ENCODE peak calls at places on chromosomes 1 and 21, in ten cellular contexts. One of them, this sample, is unnamed.

GRCh38 chr1:155893389-155894142 is 17.6 kb downstream of the RIT1 start:
- DNase-seq in sigmoid colon: no peak
- DNase-seq in effector CD4-positive, alpha-beta T cell: no peak
- DNase-seq in stimulated activated CD4-positive, alpha-beta T cell treated with anti-CD3 and anti-CD28 coated beads, Interleukin-15, amount 100 ng/mL, for 1 hour: no peak
- DNase-seq in amniotic stem cell: peak
- DNase-seq in NCI-H2081: no peak
- DNase-seq in AG20443: peak
- DNase-seq in activated T-cell treated with anti-CD3 and anti-CD28 coated beads, Interleukin-2, amount 50 U/mL, for 4 hours: no peak
- DNase-seq in NCI-H774: no peak
- DNase-seq in stomach: no peak
- DNase-seq in this sample: no peak

GRCh38 chr1:206714331-206715058 is 29.8 kb downstream of the MAPKAPK2 start:
- DNase-seq in effector CD4-positive, alpha-beta T cell: no peak
- DNase-seq in NCI-H774: no peak
- DNase-seq in AG20443: peak
- DNase-seq in amniotic stem cell: no peak
- DNase-seq in activated T-cell treated with anti-CD3 and anti-CD28 coated beads, Interleukin-2, amount 50 U/mL, for 4 hours: no peak
- DNase-seq in NCI-H2081: no peak
- DNase-seq in stimulated activated CD4-positive, alpha-beta T cell treated with anti-CD3 and anti-CD28 coated beads, Interleukin-15, amount 100 ng/mL, for 1 hour: no peak
- DNase-seq in stomach: no peak
- DNase-seq in sigmoid colon: peak
- DNase-seq in this sample: no peak

GRCh38 chr1:177424746-177425145 is 254.0 kb downstream of the BRINP2 start:
- DNase-seq in effector CD4-positive, alpha-beta T cell: no peak
- DNase-seq in sigmoid colon: no peak
- DNase-seq in activated T-cell treated with anti-CD3 and anti-CD28 coated beads, Interleukin-2, amount 50 U/mL, for 4 hours: no peak
- DNase-seq in NCI-H2081: no peak
- DNase-seq in stimulated activated CD4-positive, alpha-beta T cell treated with anti-CD3 and anti-CD28 coated beads, Interleukin-15, amount 100 ng/mL, for 1 hour: no peak
- DNase-seq in stomach: no peak
- DNase-seq in AG20443: no peak
- DNase-seq in NCI-H774: no peak
- DNase-seq in amniotic stem cell: no peak
- DNase-seq in this sample: no peak

GRCh38 chr21:18636897-18637296 is 233.3 kb upstream of the TMPRSS15 start:
- DNase-seq in stimulated activated CD4-positive, alpha-beta T cell treated with anti-CD3 and anti-CD28 coated beads, Interleukin-15, amount 100 ng/mL, for 1 hour: no peak
- DNase-seq in AG20443: no peak
- DNase-seq in effector CD4-positive, alpha-beta T cell: no peak
- DNase-seq in activated T-cell treated with anti-CD3 and anti-CD28 coated beads, Interleukin-2, amount 50 U/mL, for 4 hours: no peak
- DNase-seq in sigmoid colon: no peak
- DNase-seq in NCI-H774: no peak
- DNase-seq in stomach: no peak
- DNase-seq in amniotic stem cell: no peak
- DNase-seq in NCI-H2081: no peak
- DNase-seq in this sample: no peak

GRCh38 chr1:81174811-81175476 is 625.8 kb upstream of the ADGRL2 start:
- DNase-seq in NCI-H774: no peak
- DNase-seq in NCI-H2081: no peak
- DNase-seq in activated T-cell treated with anti-CD3 and anti-CD28 coated beads, Interleukin-2, amount 50 U/mL, for 4 hours: no peak
- DNase-seq in AG20443: peak
- DNase-seq in stimulated activated CD4-positive, alpha-beta T cell treated with anti-CD3 and anti-CD28 coated beads, Interleukin-15, amount 100 ng/mL, for 1 hour: no peak
- DNase-seq in amniotic stem cell: no peak
- DNase-seq in effector CD4-positive, alpha-beta T cell: no peak
- DNase-seq in sigmoid colon: no peak
- DNase-seq in stomach: no peak
- DNase-seq in this sample: no peak

GRCh38 chr1:59596432-59596831 is 218.3 kb upstream of the HOOK1 start:
- DNase-seq in stimulated activated CD4-positive, alpha-beta T cell treated with anti-CD3 and anti-CD28 coated beads, Interleukin-15, amount 100 ng/mL, for 1 hour: no peak
- DNase-seq in amniotic stem cell: no peak
- DNase-seq in NCI-H774: no peak
- DNase-seq in activated T-cell treated with anti-CD3 and anti-CD28 coated beads, Interleukin-2, amount 50 U/mL, for 4 hours: no peak
- DNase-seq in stomach: no peak
- DNase-seq in AG20443: peak
- DNase-seq in sigmoid colon: no peak
- DNase-seq in NCI-H2081: no peak
- DNase-seq in effector CD4-positive, alpha-beta T cell: no peak
- DNase-seq in this sample: no peak

GRCh38 chr1:188497020-188497419 is 1668.3 kb downstream of the PLA2G4A start:
- DNase-seq in NCI-H2081: no peak
- DNase-seq in stomach: no peak
- DNase-seq in effector CD4-positive, alpha-beta T cell: no peak
- DNase-seq in stimulated activated CD4-positive, alpha-beta T cell treated with anti-CD3 and anti-CD28 coated beads, Interleukin-15, amount 100 ng/mL, for 1 hour: no peak
- DNase-seq in NCI-H774: no peak
- DNase-seq in amniotic stem cell: no peak
- DNase-seq in sigmoid colon: no peak
- DNase-seq in activated T-cell treated with anti-CD3 and anti-CD28 coated beads, Interleukin-2, amount 50 U/mL, for 4 hours: no peak
- DNase-seq in AG20443: no peak
- DNase-seq in this sample: no peak

GRCh38 chr1:17912491-17912890 is 157.4 kb downstream of the ACTL8 start:
- DNase-seq in AG20443: no peak
- DNase-seq in sigmoid colon: no peak
- DNase-seq in NCI-H774: no peak
- DNase-seq in effector CD4-positive, alpha-beta T cell: no peak
- DNase-seq in amniotic stem cell: no peak
- DNase-seq in stimulated activated CD4-positive, alpha-beta T cell treated with anti-CD3 and anti-CD28 coated beads, Interleukin-15, amount 100 ng/mL, for 1 hour: no peak
- DNase-seq in activated T-cell treated with anti-CD3 and anti-CD28 coated beads, Interleukin-2, amount 50 U/mL, for 4 hours: no peak
- DNase-seq in stomach: no peak
- DNase-seq in NCI-H2081: no peak
- DNase-seq in this sample: no peak

GRCh38 chr21:42666023-42666747 is 12.8 kb downstream of the PDE9A start:
- DNase-seq in AG20443: peak
- DNase-seq in sigmoid colon: peak
- DNase-seq in stimulated activated CD4-positive, alpha-beta T cell treated with anti-CD3 and anti-CD28 coated beads, Interleukin-15, amount 100 ng/mL, for 1 hour: no peak
- DNase-seq in NCI-H774: no peak
- DNase-seq in activated T-cell treated with anti-CD3 and anti-CD28 coated beads, Interleukin-2, amount 50 U/mL, for 4 hours: peak
- DNase-seq in NCI-H2081: no peak
- DNase-seq in stomach: no peak
- DNase-seq in effector CD4-positive, alpha-beta T cell: no peak
- DNase-seq in amniotic stem cell: no peak
- DNase-seq in this sample: no peak

GRCh38 chr1:202282596-202283283 is 59.0 kb downstream of the UBE2T start:
- DNase-seq in NCI-H774: no peak
- DNase-seq in sigmoid colon: no peak
- DNase-seq in effector CD4-positive, alpha-beta T cell: no peak
- DNase-seq in stimulated activated CD4-positive, alpha-beta T cell treated with anti-CD3 and anti-CD28 coated beads, Interleukin-15, amount 100 ng/mL, for 1 hour: no peak
- DNase-seq in amniotic stem cell: no peak
- DNase-seq in AG20443: no peak
- DNase-seq in activated T-cell treated with anti-CD3 and anti-CD28 coated beads, Interleukin-2, amount 50 U/mL, for 4 hours: no peak
- DNase-seq in NCI-H2081: no peak
- DNase-seq in stomach: no peak
- DNase-seq in this sample: no peak

GRCh38 chr1:226094451-226094850 is 31.9 kb downstream of the H3-3A start:
- DNase-seq in NCI-H2081: no peak
- DNase-seq in effector CD4-positive, alpha-beta T cell: no peak
- DNase-seq in activated T-cell treated with anti-CD3 and anti-CD28 coated beads, Interleukin-2, amount 50 U/mL, for 4 hours: no peak
- DNase-seq in amniotic stem cell: no peak
- DNase-seq in NCI-H774: no peak
- DNase-seq in stomach: no peak
- DNase-seq in AG20443: no peak
- DNase-seq in stimulated activated CD4-positive, alpha-beta T cell treated with anti-CD3 and anti-CD28 coated beads, Interleukin-15, amount 100 ng/mL, for 1 hour: no peak
- DNase-seq in sigmoid colon: peak
- DNase-seq in this sample: no peak

GRCh38 chr1:194267021-194267420 is 1080.6 kb upstream of the B3GALT2 start:
- DNase-seq in NCI-H2081: no peak
- DNase-seq in stimulated activated CD4-positive, alpha-beta T cell treated with anti-CD3 and anti-CD28 coated beads, Interleukin-15, amount 100 ng/mL, for 1 hour: no peak
- DNase-seq in AG20443: no peak
- DNase-seq in amniotic stem cell: no peak
- DNase-seq in NCI-H774: no peak
- DNase-seq in stomach: no peak
- DNase-seq in effector CD4-positive, alpha-beta T cell: no peak
- DNase-seq in sigmoid colon: no peak
- DNase-seq in activated T-cell treated with anti-CD3 and anti-CD28 coated beads, Interleukin-2, amount 50 U/mL, for 4 hours: no peak
- DNase-seq in this sample: no peak

GRCh38 chr1:20472860-20473711 is 12.9 kb downstream of the CAMK2N1 start:
- DNase-seq in NCI-H774: no peak
- DNase-seq in NCI-H2081: no peak
- DNase-seq in stimulated activated CD4-positive, alpha-beta T cell treated with anti-CD3 and anti-CD28 coated beads, Interleukin-15, amount 100 ng/mL, for 1 hour: no peak
- DNase-seq in AG20443: peak
- DNase-seq in sigmoid colon: peak
- DNase-seq in amniotic stem cell: no peak
- DNase-seq in stomach: peak
- DNase-seq in activated T-cell treated with anti-CD3 and anti-CD28 coated beads, Interleukin-2, amount 50 U/mL, for 4 hours: no peak
- DNase-seq in effector CD4-positive, alpha-beta T cell: no peak
- DNase-seq in this sample: peak

GRCh38 chr1:182259229-182259872 is 132.2 kb downstream of the GLUL start:
- DNase-seq in stimulated activated CD4-positive, alpha-beta T cell treated with anti-CD3 and anti-CD28 coated beads, Interleukin-15, amount 100 ng/mL, for 1 hour: peak
- DNase-seq in AG20443: peak
- DNase-seq in NCI-H2081: no peak
- DNase-seq in stomach: peak
- DNase-seq in activated T-cell treated with anti-CD3 and anti-CD28 coated beads, Interleukin-2, amount 50 U/mL, for 4 hours: no peak
- DNase-seq in NCI-H774: no peak
- DNase-seq in sigmoid colon: peak
- DNase-seq in amniotic stem cell: no peak
- DNase-seq in effector CD4-positive, alpha-beta T cell: peak
- DNase-seq in this sample: no peak

GRCh38 chr1:32276328-32276727 is 15.6 kb upstream of the HDAC1 start:
- DNase-seq in stomach: no peak
- DNase-seq in AG20443: no peak
- DNase-seq in sigmoid colon: no peak
- DNase-seq in amniotic stem cell: no peak
- DNase-seq in stimulated activated CD4-positive, alpha-beta T cell treated with anti-CD3 and anti-CD28 coated beads, Interleukin-15, amount 100 ng/mL, for 1 hour: no peak
- DNase-seq in NCI-H774: no peak
- DNase-seq in NCI-H2081: no peak
- DNase-seq in activated T-cell treated with anti-CD3 and anti-CD28 coated beads, Interleukin-2, amount 50 U/mL, for 4 hours: no peak
- DNase-seq in effector CD4-positive, alpha-beta T cell: no peak
- DNase-seq in this sample: no peak

GRCh38 chr1:37673920-37674319 is 18.4 kb upstream of the CDCA8 start:
- DNase-seq in AG20443: peak
- DNase-seq in NCI-H2081: no peak
- DNase-seq in stomach: no peak
- DNase-seq in sigmoid colon: no peak
- DNase-seq in amniotic stem cell: no peak
- DNase-seq in stimulated activated CD4-positive, alpha-beta T cell treated with anti-CD3 and anti-CD28 coated beads, Interleukin-15, amount 100 ng/mL, for 1 hour: no peak
- DNase-seq in effector CD4-positive, alpha-beta T cell: peak
- DNase-seq in NCI-H774: no peak
- DNase-seq in activated T-cell treated with anti-CD3 and anti-CD28 coated beads, Interleukin-2, amount 50 U/mL, for 4 hours: peak
- DNase-seq in this sample: no peak

This sample was measured in ecto neural progenitor cell.